ENCODE peak calls at places on chromosomes 16 and 17, in six cellular contexts. R is sigmoid colon, C is heart left ventricle, T is tibial nerve, W is spleen, U is IMR-90. Y is an unnamed sample.

GRCh38 chr17:73356561-73357170 is 44.9 kb upstream of the CDC42EP4 start:
- DNase-seq in U (no peak), C (no peak), R (no peak), W (no peak), T (no peak), Y (no peak)

GRCh38 chr17:77425791-77426641 is 285.2 kb downstream of the SEC14L1 start:
- DNase-seq in W (no peak), R (peak), U (peak), C (no peak), T (no peak), Y (peak)

GRCh38 chr17:65278820-65279184 is 141.6 kb downstream of the RGS9 start:
- DNase-seq in W (no peak), R (no peak), T (no peak), C (no peak), U (no peak), Y (no peak)

GRCh38 chr16:48450367-48450766 is 65.2 kb upstream of the SIAH1 start:
- DNase-seq in U (peak), T (no peak), R (no peak), W (no peak), C (no peak), Y (no peak)

GRCh38 chr17:45310380-45311324 is 6.2 kb downstream of the MAP3K14 start:
- DNase-seq in U (no peak), W (no peak), R (no peak), T (no peak), C (no peak), Y (no peak)

GRCh38 chr17:80826955-80827645 is 164.5 kb upstream of the CHMP6 start:
- DNase-seq in T (peak), R (peak), U (peak), C (no peak), W (peak), Y (peak)

GRCh38 chr16:2799852-2800226 is 1.6 kb downstream of the PRSS41 start:
- DNase-seq in W (peak), R (no peak), U (peak), C (no peak), T (no peak), Y (no peak)

GRCh38 chr17:72462396-72462795 is 341.6 kb downstream of the SOX9 start:
- DNase-seq in R (no peak), C (no peak), W (no peak), U (no peak), T (no peak), Y (no peak)

GRCh38 chr16:11330526-11331237 is 14.6 kb upstream of the RMI2 start:
- DNase-seq in R (no peak), U (no peak), T (no peak), W (no peak), C (no peak), Y (no peak)

GRCh38 chr17:13931111-13931526 is 138.2 kb upstream of the COX10 start:
- DNase-seq in U (peak), W (no peak), C (peak), T (peak), R (peak), Y (no peak)

GRCh38 chr17:40490289-40490853 is 11.1 kb downstream of the TNS4 start:
- DNase-seq in T (peak), W (no peak), U (peak), R (peak), C (peak), Y (no peak)

GRCh38 chr17:74442670-74443515 is 11.0 kb downstream of the GPRC5C start:
- DNase-seq in R (peak), W (peak), U (no peak), C (peak), T (peak), Y (no peak)

DNA sequence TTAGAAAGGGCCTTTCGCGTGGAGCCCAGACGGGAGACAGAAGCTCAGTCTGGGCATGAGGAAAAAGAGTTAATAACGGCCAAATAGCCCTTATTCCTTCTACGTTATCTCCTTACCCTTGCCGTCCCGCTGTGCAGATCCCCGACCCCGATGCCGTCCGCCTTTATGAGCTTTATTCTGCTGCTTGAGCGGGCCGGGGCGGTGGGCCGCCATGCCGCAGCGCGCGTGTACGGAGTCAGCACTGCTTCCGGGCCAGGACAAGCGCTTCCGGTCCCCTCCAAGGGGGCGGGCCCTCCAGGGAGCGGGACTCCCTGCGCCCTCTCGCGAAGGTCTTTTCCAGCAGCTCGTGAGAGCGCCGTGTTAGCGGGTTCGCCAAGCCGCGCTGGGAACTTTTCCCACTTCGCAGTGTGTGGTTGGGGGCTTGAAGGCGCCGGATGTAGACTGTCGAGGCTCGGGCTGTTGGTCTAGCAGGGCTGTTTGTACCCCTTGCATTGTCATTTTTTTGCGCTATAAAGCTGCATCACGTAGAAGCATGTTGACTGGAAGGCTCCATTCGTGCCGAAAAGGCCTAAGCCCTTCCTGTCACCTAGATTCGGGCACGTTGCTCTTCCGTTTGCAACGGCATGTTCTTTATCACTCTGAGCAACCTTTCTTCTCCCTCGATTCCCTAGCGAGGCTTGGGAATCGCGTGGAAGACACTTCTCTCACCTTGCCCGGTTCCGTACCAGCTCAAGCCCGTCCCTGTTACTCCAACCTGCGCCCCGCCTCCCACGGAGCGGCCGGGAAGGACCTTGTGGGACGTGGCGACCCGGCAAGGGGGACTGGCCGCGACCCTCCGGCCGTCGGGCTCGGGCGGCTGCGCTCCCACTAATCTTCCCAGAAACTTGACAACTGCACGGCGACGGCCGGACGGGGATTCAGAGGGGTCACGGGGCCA is at the start of gene TSR1:
- DNase-seq in R (peak), C (peak), T (peak), U (peak), W (peak), Y (peak)
- TF ChIP-seq POLR2A in R (peak), C (peak), T (peak), U (peak), W (no peak), Y (peak)

DNA sequence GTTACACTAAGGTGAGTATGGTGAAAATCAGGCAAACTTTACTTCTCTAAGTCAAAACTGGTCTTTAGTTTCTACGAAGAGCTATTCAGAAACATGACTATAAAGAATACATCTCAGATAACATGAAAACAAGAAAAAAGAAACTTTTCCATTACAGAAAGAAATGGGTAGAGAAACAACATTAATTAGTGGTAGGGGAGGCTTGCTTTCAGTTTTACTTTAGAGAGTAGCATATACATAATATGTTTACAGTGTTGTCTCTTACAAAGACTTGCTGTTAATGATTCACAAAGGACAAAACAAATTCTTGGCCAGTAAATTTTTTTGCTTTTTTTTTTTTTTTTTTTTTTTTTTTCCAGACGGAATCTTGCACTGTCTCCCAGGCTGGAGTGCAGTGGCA is 34.2 kb downstream of the CRLF3 start:
- DNase-seq in W (no peak), C (no peak), R (no peak), U (no peak), T (no peak), Y (no peak)
- TF ChIP-seq POLR2A in W (no peak), C (no peak), R (no peak), U (no peak), T (no peak), Y (no peak)

GRCh38 chr17:75872434-75873351 is 5.7 kb downstream of the TRIM47 start:
- DNase-seq in T (peak), R (peak), C (peak), U (peak), W (peak), Y (peak)
- TF ChIP-seq POLR2A in T (no peak), R (peak), C (peak), U (no peak), W (no peak), Y (peak)

GRCh38 chr17:82298538-82299421 is 18.6 kb downstream of the CD7 start:
- DNase-seq in U (no peak), R (peak), W (no peak), C (no peak), T (no peak), Y (no peak)

GRCh38 chr17:82299452-82299851 is 18.0 kb downstream of the CD7 start:
- DNase-seq in C (no peak), U (no peak), R (no peak), W (no peak), T (no peak), Y (no peak)

GRCh38 chr17:82297280-82297803 is 20.1 kb downstream of the CD7 start:
- DNase-seq in C (peak), T (peak), U (no peak), R (peak), W (peak), Y (peak)

GRCh38 chr17:82296511-82297279 is 20.7 kb downstream of the CD7 start:
- DNase-seq in R (no peak), U (no peak), C (no peak), W (no peak), T (no peak), Y (no peak)

DNA sequence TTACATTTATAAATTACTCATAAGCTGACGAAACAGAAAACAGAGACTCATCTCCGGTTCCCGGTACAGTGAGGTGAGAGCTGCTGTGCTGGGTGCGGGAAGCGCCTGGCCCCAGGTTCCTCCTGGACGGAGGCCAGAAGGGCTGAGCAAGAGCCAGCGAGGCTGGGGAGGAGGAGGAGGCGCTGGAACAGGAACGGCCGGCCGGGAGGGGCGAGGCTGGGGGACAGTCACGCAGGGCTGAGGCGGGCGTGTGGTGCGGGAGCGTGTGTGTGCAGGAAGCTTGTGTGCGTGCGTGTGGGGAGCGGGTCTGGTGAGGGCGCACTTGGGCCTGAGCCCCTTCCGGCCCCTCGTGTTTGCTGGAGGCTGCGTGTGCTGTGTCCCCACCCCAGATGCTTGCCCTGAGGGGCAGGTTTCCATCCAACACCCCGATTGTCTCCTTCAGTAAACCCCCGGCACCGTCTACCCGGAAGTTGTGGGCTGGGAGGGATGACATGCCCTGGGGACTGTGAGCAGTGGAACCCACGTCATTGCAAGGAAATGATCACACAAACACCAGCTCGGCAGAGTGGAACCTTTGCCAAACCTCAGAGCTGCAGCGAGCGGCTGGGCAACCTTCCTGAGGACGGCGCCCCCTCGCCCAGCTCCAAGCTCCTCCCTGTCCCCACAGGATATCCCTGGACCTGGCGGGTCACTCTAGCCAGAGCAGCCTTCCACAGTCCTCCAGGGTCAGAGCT is 19.4 kb downstream of the CD7 start:
- DNase-seq in W (peak), U (peak), R (peak), C (peak), T (peak), Y (peak)
- TF ChIP-seq POLR2A in W (peak), U (peak), R (peak), C (peak), T (peak), Y (peak)

DNA sequence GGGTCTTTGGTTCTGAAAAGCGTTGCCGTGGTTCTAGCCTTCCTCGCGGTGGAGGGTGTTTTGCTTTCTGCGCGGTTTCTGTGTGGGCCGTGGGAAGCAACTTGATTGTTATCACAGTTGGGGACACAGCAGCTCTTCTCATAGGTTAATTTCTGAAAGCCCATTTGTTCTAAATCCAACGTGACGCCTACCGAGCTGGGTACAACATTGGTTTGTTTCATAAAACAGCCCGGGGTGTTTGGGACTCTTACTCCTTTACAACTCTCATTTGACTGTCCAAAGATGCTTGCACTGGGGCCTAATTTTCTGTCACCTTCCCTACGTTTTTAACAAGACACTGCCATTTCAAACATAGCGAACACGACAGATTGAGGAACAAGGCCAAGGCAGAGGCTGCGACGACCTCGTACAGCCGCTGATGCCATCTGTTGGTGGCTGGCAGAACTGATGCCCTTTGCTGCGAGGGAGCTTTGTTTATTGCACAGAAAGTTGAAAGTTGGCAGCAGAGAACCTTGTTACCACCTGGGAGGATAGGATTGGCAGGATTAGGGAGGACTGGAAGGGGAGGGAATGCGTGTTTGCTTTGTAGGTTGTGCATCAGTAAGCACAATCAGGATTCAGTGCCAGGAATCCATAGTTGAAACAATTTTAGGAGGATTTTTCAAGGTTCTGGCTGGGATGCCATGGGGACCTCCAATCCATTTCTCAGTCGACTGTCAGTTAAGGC is 98.2 kb downstream of the PITPNC1 start:
- DNase-seq in T (peak), U (peak), R (peak), W (peak), C (peak), Y (peak)
- TF ChIP-seq POLR2A in T (no peak), U (no peak), R (no peak), W (no peak), C (no peak), Y (no peak)

DNA sequence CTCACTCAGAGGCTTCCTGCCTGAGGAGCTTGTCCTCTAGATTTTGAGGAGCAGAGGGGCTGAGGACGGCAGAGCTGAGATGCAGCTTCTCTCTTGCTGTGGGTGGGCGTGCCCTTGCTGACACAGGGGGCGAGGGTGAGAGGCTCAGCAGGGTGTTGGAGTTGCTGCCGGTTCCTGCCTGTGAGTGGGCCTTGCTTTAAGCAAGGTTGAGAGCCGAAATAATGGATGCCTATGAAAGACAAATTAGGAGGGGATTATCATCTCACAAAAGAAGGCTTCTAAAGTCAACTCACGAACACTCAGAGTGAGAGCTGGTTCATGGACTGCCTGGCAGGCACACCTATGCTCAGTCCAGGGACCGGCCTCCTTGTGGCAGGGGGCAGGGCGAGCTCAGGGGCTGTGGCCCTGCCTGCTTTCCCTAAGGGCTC is 215.6 kb downstream of the MSI2 start:
- DNase-seq in T (no peak), W (peak), U (no peak), C (no peak), R (no peak), Y (no peak)
- TF ChIP-seq POLR2A in T (no peak), W (no peak), U (no peak), C (no peak), R (no peak), Y (no peak)

GRCh38 chr16:28879261-28879840 is 1.1 kb downstream of the ATP2A1 start:
- DNase-seq in C (no peak), R (no peak), U (no peak), T (no peak), W (no peak), Y (no peak)
- TF ChIP-seq POLR2A in C (no peak), R (no peak), U (no peak), T (no peak), W (no peak), Y (no peak)

GRCh38 chr16:46793841-46794240 is 37.1 kb downstream of the C16orf87 start:
- DNase-seq in U (no peak), W (no peak), R (no peak), T (no peak), C (no peak), Y (no peak)
- TF ChIP-seq POLR2A in U (no peak), W (no peak), R (no peak), T (no peak), C (no peak), Y (no peak)